ENCODE peak calls at places on chromosome 18, in eight cellular contexts. One of them, this sample, is unnamed.

GRCh38 chr18:55587341-55588000 is 521 bp downstream of the TCF4 start:
- DNase-seq in neuronal stem cell: no peak
- DNase-seq in GM18507: no peak
- DNase-seq in NCI-H345: peak
- DNase-seq in AG08396: peak
- DNase-seq in CD8-positive, alpha-beta memory T cell: no peak
- DNase-seq in WTC11: peak
- DNase-seq in activated T-cell treated with anti-CD3 and anti-CD28 coated beads, Interleukin-2, amount 50 U/mL, for 24 hours: no peak
- DNase-seq in this sample: peak

GRCh38 chr18:28559511-28559910 is 382.6 kb upstream of the CDH2 start:
- DNase-seq in neuronal stem cell: no peak
- DNase-seq in GM18507: no peak
- DNase-seq in NCI-H345: no peak
- DNase-seq in AG08396: no peak
- DNase-seq in CD8-positive, alpha-beta memory T cell: no peak
- DNase-seq in WTC11: no peak
- DNase-seq in activated T-cell treated with anti-CD3 and anti-CD28 coated beads, Interleukin-2, amount 50 U/mL, for 24 hours: no peak
- DNase-seq in this sample: no peak

GRCh38 chr18:7607535-7608173 is 40.5 kb downstream of the PTPRM start:
- DNase-seq in neuronal stem cell: no peak
- DNase-seq in GM18507: no peak
- DNase-seq in NCI-H345: no peak
- DNase-seq in AG08396: no peak
- DNase-seq in CD8-positive, alpha-beta memory T cell: no peak
- DNase-seq in WTC11: no peak
- DNase-seq in activated T-cell treated with anti-CD3 and anti-CD28 coated beads, Interleukin-2, amount 50 U/mL, for 24 hours: no peak
- DNase-seq in this sample: no peak

GRCh38 chr18:63850010-63850409 is 37.5 kb upstream of the SERPINB2 start:
- DNase-seq in neuronal stem cell: peak
- DNase-seq in GM18507: no peak
- DNase-seq in NCI-H345: peak
- DNase-seq in AG08396: peak
- DNase-seq in CD8-positive, alpha-beta memory T cell: no peak
- DNase-seq in WTC11: peak
- DNase-seq in activated T-cell treated with anti-CD3 and anti-CD28 coated beads, Interleukin-2, amount 50 U/mL, for 24 hours: no peak
- DNase-seq in this sample: peak

GRCh38 chr18:3104190-3105054 is 91.5 kb upstream of the LPIN2 start:
- DNase-seq in neuronal stem cell: no peak
- DNase-seq in GM18507: no peak
- DNase-seq in NCI-H345: no peak
- DNase-seq in AG08396: no peak
- DNase-seq in CD8-positive, alpha-beta memory T cell: no peak
- DNase-seq in WTC11: no peak
- DNase-seq in activated T-cell treated with anti-CD3 and anti-CD28 coated beads, Interleukin-2, amount 50 U/mL, for 24 hours: no peak
- DNase-seq in this sample: no peak

GRCh38 chr18:32930695-32931301 is 158.0 kb upstream of the KLHL14 start:
- DNase-seq in neuronal stem cell: peak
- DNase-seq in GM18507: peak
- DNase-seq in NCI-H345: peak
- DNase-seq in AG08396: peak
- DNase-seq in CD8-positive, alpha-beta memory T cell: no peak
- DNase-seq in WTC11: no peak
- DNase-seq in activated T-cell treated with anti-CD3 and anti-CD28 coated beads, Interleukin-2, amount 50 U/mL, for 24 hours: no peak
- DNase-seq in this sample: peak

GRCh38 chr18:58520964-58521363 is 107.9 kb downstream of the ALPK2 start:
- DNase-seq in neuronal stem cell: no peak
- DNase-seq in GM18507: no peak
- DNase-seq in NCI-H345: no peak
- DNase-seq in AG08396: no peak
- DNase-seq in CD8-positive, alpha-beta memory T cell: no peak
- DNase-seq in WTC11: no peak
- DNase-seq in activated T-cell treated with anti-CD3 and anti-CD28 coated beads, Interleukin-2, amount 50 U/mL, for 24 hours: no peak
- DNase-seq in this sample: no peak

GRCh38 chr18:76443519-76444435 is 51.3 kb downstream of the ZNF516 start:
- DNase-seq in neuronal stem cell: no peak
- DNase-seq in GM18507: no peak
- DNase-seq in NCI-H345: no peak
- DNase-seq in AG08396: no peak
- DNase-seq in CD8-positive, alpha-beta memory T cell: no peak
- DNase-seq in WTC11: no peak
- DNase-seq in activated T-cell treated with anti-CD3 and anti-CD28 coated beads, Interleukin-2, amount 50 U/mL, for 24 hours: no peak
- DNase-seq in this sample: no peak

GRCh38 chr18:35247412-35248249 is 6.8 kb downstream of the ZNF397 start:
- DNase-seq in neuronal stem cell: no peak
- DNase-seq in GM18507: no peak
- DNase-seq in NCI-H345: no peak
- DNase-seq in AG08396: no peak
- DNase-seq in CD8-positive, alpha-beta memory T cell: no peak
- DNase-seq in WTC11: no peak
- DNase-seq in activated T-cell treated with anti-CD3 and anti-CD28 coated beads, Interleukin-2, amount 50 U/mL, for 24 hours: no peak
- DNase-seq in this sample: no peak

GRCh38 chr18:111292-112014 is 46.9 kb upstream of the USP14 start:
- DNase-seq in neuronal stem cell: peak
- DNase-seq in GM18507: peak
- DNase-seq in NCI-H345: no peak
- DNase-seq in AG08396: peak
- DNase-seq in CD8-positive, alpha-beta memory T cell: peak
- DNase-seq in WTC11: peak
- DNase-seq in activated T-cell treated with anti-CD3 and anti-CD28 coated beads, Interleukin-2, amount 50 U/mL, for 24 hours: peak
- DNase-seq in this sample: peak

GRCh38 chr18:58567453-58568196 is 61.3 kb downstream of the ALPK2 start:
- DNase-seq in neuronal stem cell: no peak
- DNase-seq in GM18507: no peak
- DNase-seq in NCI-H345: no peak
- DNase-seq in AG08396: peak
- DNase-seq in CD8-positive, alpha-beta memory T cell: no peak
- DNase-seq in WTC11: no peak
- DNase-seq in activated T-cell treated with anti-CD3 and anti-CD28 coated beads, Interleukin-2, amount 50 U/mL, for 24 hours: no peak
- DNase-seq in this sample: no peak

GRCh38 chr18:33805592-33805991 is 227.6 kb downstream of the ASXL3 start:
- DNase-seq in neuronal stem cell: no peak
- DNase-seq in GM18507: no peak
- DNase-seq in NCI-H345: no peak
- DNase-seq in AG08396: no peak
- DNase-seq in CD8-positive, alpha-beta memory T cell: no peak
- DNase-seq in WTC11: no peak
- DNase-seq in activated T-cell treated with anti-CD3 and anti-CD28 coated beads, Interleukin-2, amount 50 U/mL, for 24 hours: no peak
- DNase-seq in this sample: no peak

GRCh38 chr18:79257480-79257879 is 138.2 kb upstream of the NFATC1 start:
- DNase-seq in neuronal stem cell: no peak
- DNase-seq in GM18507: no peak
- DNase-seq in NCI-H345: peak
- DNase-seq in AG08396: no peak
- DNase-seq in CD8-positive, alpha-beta memory T cell: no peak
- DNase-seq in WTC11: no peak
- DNase-seq in activated T-cell treated with anti-CD3 and anti-CD28 coated beads, Interleukin-2, amount 50 U/mL, for 24 hours: no peak
- DNase-seq in this sample: no peak

GRCh38 chr18:7303306-7303705 is 72.4 kb downstream of the LRRC30 start:
- DNase-seq in neuronal stem cell: no peak
- DNase-seq in GM18507: no peak
- DNase-seq in NCI-H345: no peak
- DNase-seq in AG08396: no peak
- DNase-seq in CD8-positive, alpha-beta memory T cell: no peak
- DNase-seq in WTC11: no peak
- DNase-seq in activated T-cell treated with anti-CD3 and anti-CD28 coated beads, Interleukin-2, amount 50 U/mL, for 24 hours: no peak
- DNase-seq in this sample: no peak

GRCh38 chr18:42192251-42193248 is 237.5 kb downstream of the PIK3C3 start:
- DNase-seq in neuronal stem cell: no peak
- DNase-seq in GM18507: no peak
- DNase-seq in NCI-H345: no peak
- DNase-seq in AG08396: no peak
- DNase-seq in CD8-positive, alpha-beta memory T cell: no peak
- DNase-seq in WTC11: no peak
- DNase-seq in activated T-cell treated with anti-CD3 and anti-CD28 coated beads, Interleukin-2, amount 50 U/mL, for 24 hours: no peak
- DNase-seq in this sample: no peak

GRCh38 chr18:13450289-13451207 is 232.0 kb downstream of the LDLRAD4 start:
- DNase-seq in neuronal stem cell: no peak
- DNase-seq in GM18507: no peak
- DNase-seq in NCI-H345: no peak
- DNase-seq in AG08396: no peak
- DNase-seq in CD8-positive, alpha-beta memory T cell: no peak
- DNase-seq in WTC11: no peak
- DNase-seq in activated T-cell treated with anti-CD3 and anti-CD28 coated beads, Interleukin-2, amount 50 U/mL, for 24 hours: peak
- DNase-seq in this sample: no peak

GRCh38 chr18:36412778-36413177 is 115.3 kb downstream of the FHOD3 start:
- DNase-seq in neuronal stem cell: no peak
- DNase-seq in GM18507: no peak
- DNase-seq in NCI-H345: no peak
- DNase-seq in AG08396: no peak
- DNase-seq in CD8-positive, alpha-beta memory T cell: no peak
- DNase-seq in WTC11: peak
- DNase-seq in activated T-cell treated with anti-CD3 and anti-CD28 coated beads, Interleukin-2, amount 50 U/mL, for 24 hours: no peak
- DNase-seq in this sample: peak

GRCh38 chr18:70015127-70015526 is 67.5 kb upstream of the CD226 start:
- DNase-seq in neuronal stem cell: no peak
- DNase-seq in GM18507: no peak
- DNase-seq in NCI-H345: no peak
- DNase-seq in AG08396: no peak
- DNase-seq in CD8-positive, alpha-beta memory T cell: no peak
- DNase-seq in WTC11: no peak
- DNase-seq in activated T-cell treated with anti-CD3 and anti-CD28 coated beads, Interleukin-2, amount 50 U/mL, for 24 hours: no peak
- DNase-seq in this sample: no peak

GRCh38 chr18:79553154-79553553 is 126.4 kb upstream of the CTDP1 start:
- DNase-seq in neuronal stem cell: no peak
- DNase-seq in GM18507: no peak
- DNase-seq in NCI-H345: no peak
- DNase-seq in AG08396: no peak
- DNase-seq in CD8-positive, alpha-beta memory T cell: no peak
- DNase-seq in WTC11: no peak
- DNase-seq in activated T-cell treated with anti-CD3 and anti-CD28 coated beads, Interleukin-2, amount 50 U/mL, for 24 hours: no peak
- DNase-seq in this sample: no peak

GRCh38 chr18:395481-396250 is 104.8 kb downstream of the COLEC12 start:
- DNase-seq in neuronal stem cell: no peak
- DNase-seq in GM18507: no peak
- DNase-seq in NCI-H345: peak
- DNase-seq in AG08396: peak
- DNase-seq in CD8-positive, alpha-beta memory T cell: no peak
- DNase-seq in WTC11: no peak
- DNase-seq in activated T-cell treated with anti-CD3 and anti-CD28 coated beads, Interleukin-2, amount 50 U/mL, for 24 hours: no peak
- DNase-seq in this sample: no peak

GRCh38 chr18:29328932-29329331 is 1152.0 kb upstream of the CDH2 start:
- DNase-seq in neuronal stem cell: no peak
- DNase-seq in GM18507: no peak
- DNase-seq in NCI-H345: no peak
- DNase-seq in AG08396: no peak
- DNase-seq in CD8-positive, alpha-beta memory T cell: no peak
- DNase-seq in WTC11: no peak
- DNase-seq in activated T-cell treated with anti-CD3 and anti-CD28 coated beads, Interleukin-2, amount 50 U/mL, for 24 hours: no peak
- DNase-seq in this sample: no peak

GRCh38 chr18:14086459-14087231 is 45.6 kb downstream of the ZNF519 start:
- DNase-seq in neuronal stem cell: peak
- DNase-seq in GM18507: no peak
- DNase-seq in NCI-H345: peak
- DNase-seq in AG08396: peak
- DNase-seq in CD8-positive, alpha-beta memory T cell: no peak
- DNase-seq in WTC11: peak
- DNase-seq in activated T-cell treated with anti-CD3 and anti-CD28 coated beads, Interleukin-2, amount 50 U/mL, for 24 hours: no peak
- DNase-seq in this sample: peak

GRCh38 chr18:70261141-70261788 is 27.6 kb upstream of the SOCS6 start:
- DNase-seq in neuronal stem cell: no peak
- DNase-seq in GM18507: no peak
- DNase-seq in NCI-H345: no peak
- DNase-seq in AG08396: no peak
- DNase-seq in CD8-positive, alpha-beta memory T cell: no peak
- DNase-seq in WTC11: no peak
- DNase-seq in activated T-cell treated with anti-CD3 and anti-CD28 coated beads, Interleukin-2, amount 50 U/mL, for 24 hours: no peak
- DNase-seq in this sample: peak

GRCh38 chr18:49052891-49053644 is 102.3 kb upstream of the SMAD7 start:
- DNase-seq in neuronal stem cell: no peak
- DNase-seq in GM18507: no peak
- DNase-seq in NCI-H345: no peak
- DNase-seq in AG08396: peak
- DNase-seq in CD8-positive, alpha-beta memory T cell: peak
- DNase-seq in WTC11: no peak
- DNase-seq in activated T-cell treated with anti-CD3 and anti-CD28 coated beads, Interleukin-2, amount 50 U/mL, for 24 hours: no peak
- DNase-seq in this sample: no peak

This sample was measured in neural progenitor cell.